ENCODE peak calls at places on chromosomes 12 and 14, in ten cellular contexts. H is mucosa of gallbladder; W is activated CD8-positive, alpha-beta memory T cell treated with anti-CD3 and anti-CD28 coated beads, Interleukin-2, amount 50 U/mL, for 4 hours; X is hypothalamus; B is anterior cingulate cortex; S is occipital lobe; Y is activated T-cell treated with anti-CD3 and anti-CD28 coated beads for 1 hour; E is NCI-H774; L is HT1080; U is AG08396. Z is an unnamed sample.

GRCh38 chr14:55805250-55805649 is 225.2 kb downstream of the KTN1 start:
- DNase-seq in L (no peak), E (no peak), H (no peak), B (no peak), W (no peak), U (no peak), X (no peak), S (no peak), Y (no peak), Z (no peak)

GRCh38 chr14:47276931-47277330 is 398.5 kb downstream of the MDGA2 start:
- DNase-seq in S (no peak), X (no peak), Y (no peak), W (no peak), U (no peak), E (no peak), B (no peak), L (no peak), H (no peak), Z (no peak)

GRCh38 chr14:104372390-104373054 is 207.0 kb upstream of the C14orf180 start:
- DNase-seq in U (no peak), L (no peak), X (no peak), B (no peak), Y (no peak), H (no peak), E (no peak), W (no peak), S (no peak), Z (no peak)

GRCh38 chr12:6426882-6427671 is 17.7 kb upstream of the CD27 start:
- DNase-seq in B (no peak), W (peak), Y (peak), U (no peak), L (no peak), X (no peak), S (no peak), E (no peak), H (no peak), Z (peak)

GRCh38 chr12:69112616-69113015 is 126.8 kb upstream of the CPSF6 start:
- DNase-seq in W (no peak), S (no peak), E (no peak), H (no peak), U (no peak), B (no peak), L (no peak), Y (no peak), X (no peak), Z (no peak)

GRCh38 chr12:79884401-79885006 is 50.4 kb downstream of the PPP1R12A start:
- DNase-seq in U (no peak), X (no peak), W (no peak), S (no peak), L (no peak), E (no peak), Y (no peak), H (no peak), B (no peak), Z (no peak)

GRCh38 chr12:113469224-113469652 is 2.4 kb downstream of the LHX5 start:
- DNase-seq in B (no peak), E (no peak), W (no peak), L (no peak), X (no peak), S (no peak), Y (no peak), H (no peak), U (no peak), Z (no peak)

GRCh38 chr14:76917158-76917596 is 91.0 kb downstream of the LRRC74A start:
- DNase-seq in U (peak), X (no peak), W (no peak), H (peak), S (no peak), Y (no peak), B (no peak), L (peak), E (no peak), Z (peak)

GRCh38 chr12:116169071-116169470 is 108.4 kb downstream of the MED13L start:
- DNase-seq in U (no peak), Y (no peak), X (no peak), S (no peak), W (no peak), B (no peak), E (no peak), H (no peak), L (no peak), Z (no peak)

GRCh38 chr14:35978561-35978960 is 152.4 kb downstream of the BRMS1L start:
- DNase-seq in X (no peak), W (no peak), E (no peak), Y (no peak), L (no peak), H (no peak), S (no peak), B (no peak), U (no peak), Z (no peak)

GRCh38 chr12:28177862-28178261 is 12.4 kb upstream of the CCDC91 start:
- DNase-seq in E (no peak), H (no peak), L (no peak), B (no peak), W (no peak), Y (no peak), S (no peak), X (no peak), U (no peak), Z (no peak)

GRCh38 chr14:39302124-39302810 is 68.6 kb downstream of the MIA2 start:
- DNase-seq in S (no peak), L (peak), U (no peak), X (no peak), B (no peak), H (no peak), Y (no peak), E (no peak), W (no peak), Z (no peak)

GRCh38 chr12:5328669-5329068 is 103.2 kb upstream of the NTF3 start:
- DNase-seq in Y (no peak), X (no peak), H (no peak), E (no peak), S (no peak), L (no peak), W (no peak), U (no peak), B (no peak), Z (no peak)

GRCh38 chr12:132528564-132529106 is 38.7 kb downstream of the FBRSL1 start:
- DNase-seq in S (no peak), X (no peak), L (no peak), W (no peak), B (no peak), E (no peak), H (no peak), Y (no peak), U (no peak), Z (no peak)

GRCh38 chr14:49303952-49304516 is 282.1 kb downstream of the RPS29 start:
- DNase-seq in X (no peak), H (peak), S (peak), U (peak), L (peak), E (no peak), Y (no peak), W (no peak), B (peak), Z (no peak)

GRCh38 chr12:76026643-76027063 is 4.9 kb downstream of the PHLDA1 start:
- DNase-seq in X (no peak), L (peak), B (no peak), H (no peak), E (no peak), S (no peak), W (no peak), U (no peak), Y (no peak), Z (no peak)

GRCh38 chr12:6118891-6119568 is 5.4 kb downstream of the VWF start:
- DNase-seq in U (no peak), E (no peak), X (no peak), B (no peak), H (no peak), S (no peak), L (no peak), Y (no peak), W (no peak), Z (peak)

GRCh38 chr14:87944987-87945604 is 47.9 kb downstream of the GALC start:
- DNase-seq in L (peak), W (no peak), B (no peak), E (peak), U (no peak), Y (no peak), X (no peak), H (no peak), S (no peak), Z (no peak)

GRCh38 chr14:33738029-33738428 is 212.8 kb downstream of the EGLN3 start:
- DNase-seq in B (no peak), E (no peak), L (no peak), W (no peak), S (no peak), X (no peak), U (no peak), H (no peak), Y (no peak), Z (no peak)

GRCh38 chr12:92234533-92234932 is 88.9 kb upstream of the BTG1 start:
- DNase-seq in H (no peak), X (no peak), S (no peak), W (peak), L (no peak), U (no peak), B (no peak), E (no peak), Y (no peak), Z (no peak)

GRCh38 chr14:64233791-64234190 is 60.4 kb downstream of the ESR2 start:
- DNase-seq in H (no peak), S (no peak), B (no peak), L (no peak), W (no peak), E (no peak), U (no peak), X (no peak), Y (no peak), Z (peak)

GRCh38 chr12:98572010-98572409 is 21.5 kb upstream of the SLC25A3 start:
- DNase-seq in W (no peak), H (no peak), B (no peak), Y (no peak), L (no peak), E (no peak), U (no peak), X (no peak), S (no peak), Z (no peak)

GRCh38 chr12:125166046-125166445 is 100.8 kb downstream of the AACS start:
- DNase-seq in S (no peak), B (no peak), H (no peak), X (no peak), W (no peak), L (no peak), E (no peak), U (no peak), Y (no peak), Z (no peak)

GRCh38 chr12:47078733-47079364 is 572 bp upstream of the PCED1B start:
- DNase-seq in H (peak), X (no peak), E (peak), U (no peak), S (no peak), W (peak), B (no peak), Y (peak), L (no peak), Z (no peak)

GRCh38 chr12:56571131-56571530 is 49.5 kb downstream of the RBMS2 start:
- DNase-seq in X (no peak), L (no peak), Y (no peak), U (no peak), S (no peak), H (peak), B (no peak), E (no peak), W (no peak), Z (no peak)

GRCh38 chr12:123502163-123502562 is 31.4 kb downstream of the RILPL1 start:
- DNase-seq in B (peak), L (no peak), H (no peak), X (peak), S (no peak), E (no peak), U (no peak), W (no peak), Y (no peak), Z (no peak)

GRCh38 chr12:55682087-55682796 is 25.5 kb downstream of the ITGA7 start:
- DNase-seq in E (no peak), X (no peak), Y (no peak), W (no peak), U (no peak), S (no peak), L (no peak), H (no peak), B (no peak), Z (no peak)

GRCh38 chr14:43795600-43796228 is 711.4 kb downstream of the FSCB start:
- DNase-seq in W (no peak), U (no peak), L (no peak), B (no peak), X (no peak), Y (no peak), H (no peak), E (peak), S (no peak), Z (no peak)

GRCh38 chr14:61512508-61512907 is 182.8 kb upstream of the HIF1A start:
- DNase-seq in Y (no peak), W (no peak), S (no peak), B (no peak), H (no peak), X (no peak), L (peak), E (no peak), U (no peak), Z (no peak)

GRCh38 chr12:41008472-41008871 is 179.6 kb upstream of the PDZRN4 start:
- DNase-seq in L (no peak), S (no peak), H (no peak), U (no peak), B (no peak), Y (no peak), E (no peak), W (no peak), X (no peak), Z (no peak)

GRCh38 chr12:43847427-43847826 is 11.5 kb downstream of the TMEM117 start:
- DNase-seq in Y (no peak), U (peak), B (no peak), W (no peak), L (peak), X (no peak), S (no peak), E (no peak), H (no peak), Z (no peak)

GRCh38 chr12:29676676-29677075 is 107.1 kb downstream of the TMTC1 start:
- DNase-seq in U (no peak), H (no peak), W (no peak), E (no peak), Y (no peak), B (no peak), X (no peak), L (no peak), S (no peak), Z (no peak)

GRCh38 chr12:88206636-88207035 is 64.5 kb downstream of the TMTC3 start:
- DNase-seq in X (no peak), U (peak), B (no peak), Y (no peak), H (no peak), S (no peak), E (no peak), L (no peak), W (no peak), Z (no peak)